ENCODE peak calls at places on chromosomes 3 and 15, in four cellular contexts. W, O, J and E are unnamed samples.
A peak's percentile ranks its signal among the peaks of the same experiment; 100 is the strongest.

GRCh38 chr15:71784719-71785118 is 25.6 kb upstream of the NR2E3 start:
- DNase-seq in W (no peak), O (no peak), J (no peak), E (no peak)

GRCh38 chr3:71998995-71999673 is 214.2 kb upstream of the PROK2 start:
- DNase-seq in W (no peak), O (peak; percentile 58), J (peak; percentile 94), E (peak; percentile 4)

GRCh38 chr3:141366285-141367037 is 1.8 kb upstream of the ZBTB38 start:
- DNase-seq in W (peak; percentile 49), O (peak; percentile 96), J (peak; percentile 90), E (peak; percentile 93)

GRCh38 chr15:54066403-54066802 is 88.2 kb downstream of the UNC13C start:
- DNase-seq in W (no peak), O (no peak), J (no peak), E (no peak)

GRCh38 chr3:30259730-30260129 is 346.7 kb upstream of the TGFBR2 start:
- DNase-seq in W (no peak), O (no peak), J (no peak), E (no peak)

GRCh38 chr15:62059818-62060115 is 480 bp downstream of the VPS13C start:
- DNase-seq in W (no peak), O (peak; percentile 49), J (no peak), E (peak; percentile 15)

GRCh38 chr3:19347701-19348100 is 199.4 kb downstream of the KCNH8 start:
- DNase-seq in W (no peak), O (no peak), J (no peak), E (no peak)

GRCh38 chr15:42276762-42277161 is 3.5 kb upstream of the TMEM87A start:
- DNase-seq in W (no peak), O (no peak), J (no peak), E (no peak)

GRCh38 chr3:158718490-158719170 is 13.6 kb downstream of the RARRES1 start:
- DNase-seq in W (no peak), O (peak; percentile 88), J (peak; percentile 92), E (peak; percentile 98)

GRCh38 chr15:92853222-92853621 is 46.9 kb upstream of the CHD2 start:
- DNase-seq in W (no peak), O (no peak), J (no peak), E (no peak)
- H3K4me3 ChIP-seq in W (no peak overlapping the region), O (no peak overlapping the region), J (no peak overlapping the region), E (no peak overlapping the region)

GRCh38 chr3:14256561-14257342 is 78.1 kb downstream of the LSM3 start:
- DNase-seq in W (no peak), O (no peak), J (no peak), E (no peak)
- TF ChIP-seq CTCF in W (no peak), O (no peak), J (no peak), E (no peak)

DNA sequence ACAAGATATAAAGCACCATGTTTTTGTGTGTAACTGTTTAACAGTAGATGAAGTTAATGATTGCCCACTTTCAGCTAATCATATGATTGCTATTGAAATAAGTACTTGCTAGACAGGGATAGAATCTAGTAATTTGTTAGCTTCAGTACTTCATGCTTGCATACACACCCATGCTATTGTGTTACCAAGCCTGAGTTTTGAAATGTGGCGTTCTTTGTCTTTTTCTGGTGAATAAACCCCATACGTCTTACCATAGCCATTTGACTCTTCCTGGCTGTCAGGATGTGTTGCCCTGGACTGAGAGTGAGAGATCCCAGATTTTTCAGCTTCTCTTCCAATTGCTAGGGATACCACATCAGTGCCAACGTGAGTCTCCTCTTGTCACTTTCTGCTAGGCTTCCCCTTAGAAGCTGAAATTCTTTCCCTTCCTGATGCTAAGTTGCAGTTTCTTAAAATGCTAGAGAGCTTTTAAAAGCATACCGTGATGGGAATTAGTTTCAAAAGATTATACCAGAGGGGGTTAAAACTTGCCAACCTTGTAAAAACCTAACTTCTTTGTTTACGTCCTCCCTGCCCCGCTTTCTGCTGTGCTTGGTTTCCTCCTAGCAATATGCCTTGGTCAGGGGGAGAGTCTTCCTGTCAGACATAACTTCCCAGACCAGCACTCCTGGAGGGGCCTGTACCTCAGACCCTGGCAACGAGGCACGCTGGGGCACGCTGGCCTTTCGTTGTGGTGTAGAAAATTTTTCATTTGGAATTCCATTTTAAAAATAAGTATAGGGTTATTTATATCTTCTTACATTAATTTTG is 62.9 kb upstream of the ULK4 start:
- DNase-seq in W (no peak), O (peak; percentile 37), J (no peak), E (no peak)
- H3K4me3 ChIP-seq in W (no peak overlapping the region), O (no peak overlapping the region), J (no peak overlapping the region), E (no peak overlapping the region)

GRCh38 chr3:77161098-77161497 is 121.2 kb downstream of the ROBO2 start:
- DNase-seq in W (no peak), O (no peak), J (no peak), E (no peak)

GRCh38 chr3:77158701-77159100 is 118.8 kb downstream of the ROBO2 start:
- DNase-seq in W (no peak), O (no peak), J (no peak), E (no peak)

GRCh38 chr3:77159182-77159581 is 119.3 kb downstream of the ROBO2 start:
- DNase-seq in W (no peak), O (no peak), J (no peak), E (no peak)
- TF ChIP-seq CTCF in W (no peak), O (no peak), J (no peak), E (peak; percentile 17)

GRCh38 chr3:63967675-63968611 is 55.4 kb downstream of the PSMD6 start:
- DNase-seq in W (peak; percentile 35), O (peak; percentile 77), J (no peak), E (peak; percentile 46)
- H3K4me3 ChIP-seq in W (no peak overlapping the region), O (peak overlapping the region; percentile 28), J (no peak overlapping the region), E (peak overlapping the region; percentile 3)

GRCh38 chr3:12268050-12268449 is 20.8 kb upstream of the PPARG start:
- DNase-seq in W (no peak), O (peak; percentile 36), J (no peak), E (no peak)
- TF ChIP-seq CTCF in W (no peak), O (no peak), J (no peak), E (no peak)

DNA sequence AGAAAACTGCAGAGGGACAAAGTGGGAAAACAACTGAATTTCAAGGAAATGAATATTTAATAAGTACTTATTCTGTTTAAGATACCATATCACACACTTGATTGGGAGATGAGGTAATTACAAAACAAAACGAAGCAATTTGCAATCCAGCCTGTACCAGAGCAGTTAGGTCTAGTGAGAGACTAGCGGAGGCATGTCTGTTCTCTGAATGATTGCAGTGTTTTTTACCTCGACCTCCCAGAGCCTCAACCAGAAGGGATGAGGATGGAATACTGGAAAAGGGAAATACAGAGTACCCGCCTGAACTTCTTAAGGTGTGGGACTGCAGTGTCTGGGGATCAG is 59.5 kb downstream of the PIK3CB start:
- DNase-seq in W (no peak), O (no peak), J (no peak), E (no peak)
- H3K4me3 ChIP-seq in W (no peak overlapping the region), O (no peak overlapping the region), J (no peak overlapping the region), E (no peak overlapping the region)

GRCh38 chr3:182704926-182705325 is 88.4 kb upstream of the ATP11B start:
- DNase-seq in W (no peak), O (no peak), J (no peak), E (no peak)
- TF ChIP-seq CTCF in W (no peak), O (no peak), J (no peak), E (no peak)

GRCh38 chr3:115190747-115191146 is 43.7 kb upstream of the ZBTB20 start:
- DNase-seq in W (no peak), O (no peak), J (no peak), E (no peak)

GRCh38 chr3:115187149-115187757 is 40.2 kb upstream of the ZBTB20 start:
- DNase-seq in W (no peak), O (no peak), J (no peak), E (no peak)

GRCh38 chr3:115186351-115187148 is 39.5 kb upstream of the ZBTB20 start:
- DNase-seq in W (no peak), O (no peak), J (no peak), E (no peak)
- H3K4me3 ChIP-seq in W (no peak overlapping the region), O (no peak overlapping the region), J (no peak overlapping the region), E (no peak overlapping the region)

DNA sequence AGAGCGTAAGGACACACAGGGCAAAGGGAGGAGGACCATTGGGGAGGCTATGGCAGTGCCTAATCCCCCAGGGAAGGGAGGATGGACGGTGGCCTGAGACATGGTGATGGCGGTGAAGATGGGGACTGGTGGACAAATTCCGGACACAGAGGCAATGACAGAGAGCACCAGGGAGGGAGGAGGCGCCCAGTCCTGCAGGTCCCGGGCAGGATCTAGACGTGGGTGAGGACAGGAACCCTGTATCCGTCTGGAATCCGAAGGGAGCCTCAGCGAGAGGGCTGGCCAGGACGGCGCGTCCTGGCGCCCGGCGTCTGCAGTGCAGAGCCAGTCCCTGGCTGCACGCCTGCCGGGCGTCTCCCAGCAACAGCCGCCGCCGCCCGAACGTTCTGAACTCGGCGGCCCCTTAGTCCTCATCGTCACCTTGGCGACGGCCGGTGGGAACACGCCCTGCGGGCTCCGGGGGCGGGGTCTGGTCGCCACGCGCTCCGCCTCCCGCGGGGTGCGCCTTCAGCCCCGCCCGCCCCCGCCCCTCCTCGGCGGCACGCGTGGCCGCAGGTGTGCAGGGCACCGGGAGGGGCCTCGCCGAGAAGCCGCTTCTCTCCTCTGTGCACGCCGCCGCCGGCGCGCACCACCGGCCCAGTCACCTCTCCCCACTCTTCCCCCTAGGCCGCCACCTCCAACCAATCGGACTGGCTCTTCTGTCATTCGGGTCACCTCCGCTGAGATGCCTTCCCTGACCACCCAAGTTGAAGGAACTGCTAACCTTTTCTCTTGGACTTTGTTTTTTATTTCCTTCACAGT is 11.6 kb downstream of the XIRP1 start:
- DNase-seq in W (peak; percentile 87), O (peak; percentile 85), J (no peak), E (peak; percentile 35)
- TF ChIP-seq CTCF in W (no peak), O (peak; percentile 27), J (peak; percentile 14), E (peak; percentile 11)